ENCODE peak calls at places on chromosomes 16 and 17, in ten cellular contexts. M is right lobe of liver, K is uterus, I is A549, Y is cardiac muscle cell, R is adrenal gland, H is fibroblast of lung, V is pancreas, Z is OCI-LY7, F is Caco-2. J is an unnamed sample. For H3K4me1 and H3K9me3, the result is how much of the 10 kb centered on the place peaks cover.

GRCh38 chr16:18788828-18789514 is 1.2 kb downstream of the RPS15A start:
- DNase-seq in M (no peak), K (no peak), I (no peak), Y (no peak), R (no peak), H (no peak), V (no peak), Z (peak), F (no peak), J (no peak)

GRCh38 chr16:85415196-85415988 is 197.7 kb upstream of the GSE1 start:
- DNase-seq in M (peak), K (peak), I (no peak), Y (no peak), R (peak), H (no peak), V (no peak), Z (no peak), F (peak), J (peak)

GRCh38 chr17:37327341-37328090 is 48.3 kb upstream of the C17orf78 start:
- DNase-seq in M (no peak), K (no peak), I (peak), Y (no peak), R (no peak), H (peak), V (no peak), Z (no peak), F (no peak), J (no peak)

GRCh38 chr17:45977976-45978626 is 20.9 kb upstream of the STH start:
- DNase-seq in M (no peak), K (no peak), I (no peak), Y (no peak), R (no peak), H (no peak), V (no peak), Z (no peak), F (no peak), J (no peak)

GRCh38 chr17:61235821-61236197 is 163.8 kb upstream of the TBX2 start:
- DNase-seq in M (no peak), K (no peak), I (no peak), Y (peak), R (no peak), H (peak), V (no peak), Z (no peak), F (peak), J (no peak)

GRCh38 chr17:68868708-68869107 is 86.5 kb downstream of the ABCA8 start:
- DNase-seq in M (no peak), K (no peak), I (no peak), Y (no peak), R (peak), H (peak), V (no peak), Z (no peak), F (no peak), J (no peak)

GRCh38 chr16:23960081-23960499 is 124.3 kb downstream of the PRKCB start:
- DNase-seq in M (no peak), K (no peak), I (no peak), Y (no peak), R (no peak), H (no peak), V (no peak), Z (no peak), F (no peak), J (no peak)

GRCh38 chr16:50731130-50731988 is 10.5 kb upstream of the CYLD start:
- DNase-seq in M (no peak), K (no peak), I (no peak), Y (peak), R (no peak), H (no peak), V (no peak), Z (no peak), F (no peak), J (no peak)

GRCh38 chr17:9020096-9020823 is 1.1 kb upstream of the NTN1 start:
- DNase-seq in M (no peak), K (no peak), I (no peak), Y (no peak), R (no peak), H (no peak), V (no peak), Z (no peak), F (no peak), J (no peak)

GRCh38 chr16:31388535-31388934 is 4.6 kb upstream of the ITGAD start:
- DNase-seq in M (no peak), K (no peak), I (no peak), Y (no peak), R (no peak), H (no peak), V (no peak), Z (no peak), F (no peak), J (no peak)

GRCh38 chr17:58005728-58006562 is 1.1 kb downstream of the SRSF1 start:
- DNase-seq in M (no peak), K (no peak), I (no peak), Y (no peak), R (no peak), H (no peak), V (no peak), Z (no peak), F (no peak), J (no peak)
- H3K4me1 ChIP-seq in M (under half), K (under half), I (half or more), Y (under half), R (under half), H (under half), V (under half), Z (half or more), F (under half), J (half or more)

DNA sequence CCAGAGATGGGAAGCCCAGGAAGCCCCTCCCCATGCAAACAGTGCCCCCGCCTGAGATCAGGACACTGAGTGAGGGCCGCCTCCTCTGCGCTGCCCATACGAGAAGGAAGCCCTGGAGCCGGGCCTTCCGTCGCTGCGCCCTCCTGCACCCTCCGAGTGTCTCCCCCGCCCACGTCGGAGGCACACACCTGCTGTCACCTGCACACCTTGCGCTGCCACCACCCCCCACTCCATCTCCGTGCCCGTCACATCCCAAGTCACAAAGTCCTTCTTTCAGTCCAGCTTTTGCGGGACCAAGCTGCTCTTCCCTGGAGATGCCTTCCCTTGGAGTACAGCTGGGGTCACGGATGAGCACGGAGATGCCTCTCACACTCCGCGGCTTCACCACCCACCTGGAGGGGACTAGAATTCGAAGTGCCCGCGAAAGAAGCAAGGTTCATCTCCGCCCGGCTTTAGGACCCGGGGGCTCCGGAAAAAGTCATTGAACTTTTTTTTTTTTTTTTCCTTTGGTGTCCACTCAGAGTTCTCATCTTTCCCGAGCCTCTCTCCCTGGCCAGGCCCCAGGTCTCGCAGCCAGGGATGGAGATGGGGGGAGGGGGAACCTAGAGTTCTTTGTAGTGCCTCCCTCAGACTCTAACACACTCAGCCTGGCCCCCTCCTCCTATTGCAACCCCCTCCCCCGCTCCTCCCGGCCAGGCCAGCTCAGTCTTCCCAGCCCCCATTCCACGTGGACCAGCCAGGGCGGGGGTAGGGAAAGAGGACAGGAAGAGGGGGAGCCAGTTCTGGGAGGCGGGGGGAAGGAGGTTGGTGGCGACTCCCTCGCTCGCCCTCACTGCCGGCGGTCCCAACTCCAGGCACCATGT is at the start of gene FKBP10:
- DNase-seq in M (no peak), K (peak), I (peak), Y (peak), R (peak), H (peak), V (peak), Z (peak), F (peak), J (no peak)
- TF ChIP-seq CTCF in M (no peak), K (no peak), I (no peak), Y (no peak), R (no peak), H (no peak), V (no peak), Z (no peak), F (no peak), J (no peak)

DNA sequence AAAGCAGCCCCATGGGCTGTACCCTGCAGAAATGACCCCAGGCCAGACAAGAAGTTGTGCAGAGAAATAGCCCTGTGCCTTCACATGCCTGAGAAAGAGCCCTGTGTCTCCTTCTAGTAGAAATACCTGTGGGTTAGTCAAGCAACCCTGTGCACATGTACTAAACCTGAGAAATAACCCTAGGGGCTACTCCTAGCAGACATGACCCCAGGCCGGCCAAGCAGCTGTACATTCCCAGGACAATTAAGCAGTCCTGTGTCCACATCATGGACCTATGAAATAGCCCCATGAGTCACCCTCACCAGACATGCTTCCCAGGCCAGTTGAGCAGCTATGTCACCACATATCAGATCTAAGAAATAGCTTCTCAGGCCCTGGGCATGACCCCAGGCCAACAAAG is 519.7 kb upstream of the CA10 start:
- DNase-seq in M (no peak), K (no peak), I (no peak), Y (no peak), R (no peak), H (no peak), V (no peak), Z (no peak), F (peak), J (no peak)
- H3K9me3 ChIP-seq in M (under half), K (under half), I (under half), Y (under half), R (under half), H (under half), V (under half), Z (under half), F (under half), J (under half)

GRCh38 chr17:57557793-57558681 is 187.1 kb downstream of the CCDC182 start:
- DNase-seq in M (no peak), K (no peak), I (peak), Y (no peak), R (no peak), H (peak), V (no peak), Z (peak), F (no peak), J (no peak)
- H3K4me1 ChIP-seq in M (under half), K (under half), I (under half), Y (under half), R (under half), H (under half), V (under half), Z (half or more), F (half or more), J (under half)

GRCh38 chr16:29844575-29845331 is 18.3 kb downstream of the CDIPT start:
- DNase-seq in M (no peak), K (peak), I (no peak), Y (no peak), R (peak), H (peak), V (no peak), Z (no peak), F (no peak), J (peak)

GRCh38 chr16:29843942-29844341 is 19.1 kb downstream of the CDIPT start:
- DNase-seq in M (no peak), K (no peak), I (no peak), Y (no peak), R (no peak), H (no peak), V (no peak), Z (no peak), F (no peak), J (no peak)

GRCh38 chr16:29841631-29842030 is 21.4 kb downstream of the MVP start:
- DNase-seq in M (no peak), K (no peak), I (no peak), Y (no peak), R (no peak), H (no peak), V (no peak), Z (no peak), F (no peak), J (no peak)

GRCh38 chr16:29840240-29840639 is 20.0 kb downstream of the MVP start:
- DNase-seq in M (no peak), K (no peak), I (no peak), Y (no peak), R (no peak), H (no peak), V (no peak), Z (no peak), F (no peak), J (no peak)

DNA sequence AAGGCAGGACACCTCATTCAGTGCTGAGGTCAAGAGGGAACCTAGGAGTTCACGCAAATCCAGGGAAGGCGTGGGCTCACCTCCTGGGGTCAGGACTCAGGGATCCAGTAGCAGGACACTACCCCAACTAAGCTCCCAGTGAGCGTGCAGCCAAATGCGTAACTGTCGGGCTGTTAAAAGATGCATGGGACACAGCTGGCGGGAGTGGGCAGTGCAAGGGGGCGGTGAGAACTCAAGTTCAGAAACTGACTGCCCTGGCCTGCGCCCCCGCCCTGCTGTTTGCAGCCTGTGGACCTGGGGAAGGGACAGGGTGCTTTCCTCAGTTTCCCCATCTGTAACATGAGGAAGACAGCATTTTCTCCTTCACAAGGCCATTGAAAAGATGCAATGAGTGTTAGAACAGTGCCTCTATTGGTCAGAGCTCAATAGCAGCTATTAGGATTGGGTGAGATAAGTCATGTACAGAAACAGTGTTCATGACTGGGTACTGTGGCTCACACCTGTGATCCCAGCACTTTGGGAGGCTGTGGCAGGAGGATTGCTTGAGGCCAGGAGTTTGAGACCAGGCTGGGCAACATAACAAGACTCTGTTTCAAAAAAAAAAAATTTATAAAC is 20.2 kb downstream of the CDIPT start:
- DNase-seq in M (no peak), K (no peak), I (no peak), Y (no peak), R (no peak), H (no peak), V (no peak), Z (no peak), F (no peak), J (no peak)
- TF ChIP-seq CTCF in M (no peak), K (no peak), I (no peak), Y (no peak), R (no peak), H (no peak), V (no peak), Z (peak), F (no peak), J (no peak)

GRCh38 chr17:26792486-26792885 is 501.4 kb upstream of the WSB1 start:
- DNase-seq in M (no peak), K (no peak), I (no peak), Y (no peak), R (no peak), H (peak), V (no peak), Z (no peak), F (no peak), J (no peak)
- H3K9me3 ChIP-seq in M (under half), K (under half), I (half or more), Y (under half), R (under half), H (under half), V (under half), Z (half or more), F (under half), J (half or more)

DNA sequence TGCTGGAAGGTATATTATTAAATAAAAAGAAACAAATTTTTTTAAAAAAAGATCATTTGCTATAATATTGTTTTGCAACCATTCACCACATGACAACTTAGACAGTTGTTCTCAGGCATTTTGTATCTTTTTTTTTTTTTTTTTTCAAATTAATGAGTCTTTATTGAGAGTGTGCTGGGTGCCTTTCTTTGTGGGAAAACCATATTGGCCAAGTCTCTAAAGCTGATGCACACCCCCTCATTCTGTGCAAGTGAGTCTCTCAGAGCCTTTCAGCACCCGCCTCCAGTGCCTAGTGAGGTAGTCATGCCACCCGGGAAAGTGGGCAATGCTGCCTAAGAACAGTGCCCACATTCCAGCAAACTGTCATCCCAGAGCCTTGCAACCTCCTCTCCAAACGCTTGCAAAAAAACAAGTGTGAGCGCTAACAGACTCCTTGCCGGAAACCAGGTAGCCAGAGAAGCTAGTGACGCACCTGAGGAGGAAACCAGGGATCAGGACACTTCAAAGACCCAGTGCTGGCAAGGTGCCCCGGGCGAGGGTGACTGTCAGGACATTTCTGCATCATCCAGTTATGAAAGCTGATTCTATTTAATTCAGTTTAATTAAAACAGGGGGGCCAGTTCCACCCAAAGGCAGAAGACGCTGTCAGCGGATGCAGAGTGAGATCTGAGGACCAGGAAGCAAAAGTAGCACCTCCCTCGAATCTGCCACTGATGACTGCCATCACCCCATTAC is 34.9 kb downstream of the SMARCE1 start:
- DNase-seq in M (no peak), K (no peak), I (no peak), Y (no peak), R (no peak), H (no peak), V (no peak), Z (no peak), F (no peak), J (no peak)
- H3K4me1 ChIP-seq in M (under half), K (under half), I (under half), Y (under half), R (under half), H (under half), V (under half), Z (under half), F (under half), J (under half)

J was measured in lower lobe of right lung.